ENCODE peak calls at places on chromosomes 4 and X, in eight cellular contexts. One of them, this sample, is unnamed.
A peak's percentile ranks its signal among the peaks of the same experiment; 100 is the strongest.

GRCh38 chrX:148691456-148691855 is 191.0 kb downstream of the AFF2 start:
- DNase-seq in transverse colon: no peak
- DNase-seq in foreskin fibroblast: peak; percentile 1
- DNase-seq in endothelial cell: no peak
- DNase-seq in epithelial cell of esophagus: no peak
- DNase-seq in neural progenitor cell: no peak
- DNase-seq in psoas muscle: no peak
- DNase-seq in fibroblast of mammary gland: no peak
- DNase-seq in this sample: no peak

GRCh38 chr4:138910914-138911336 is 104.7 kb upstream of the NOCT start:
- DNase-seq in transverse colon: peak; percentile 75
- DNase-seq in foreskin fibroblast: peak; percentile 48
- DNase-seq in endothelial cell: peak; percentile 70
- DNase-seq in epithelial cell of esophagus: peak; percentile 94
- DNase-seq in neural progenitor cell: peak; percentile 92
- DNase-seq in psoas muscle: peak; percentile 56
- DNase-seq in fibroblast of mammary gland: peak; percentile 70
- DNase-seq in this sample: peak; percentile 42

GRCh38 chr4:472881-473574 is 25.9 kb downstream of the ZNF721 start:
- DNase-seq in transverse colon: no peak
- DNase-seq in foreskin fibroblast: peak; percentile 32
- DNase-seq in endothelial cell: peak; percentile 10
- DNase-seq in epithelial cell of esophagus: peak; percentile 19
- DNase-seq in neural progenitor cell: peak; percentile 40
- DNase-seq in psoas muscle: no peak
- DNase-seq in fibroblast of mammary gland: peak; percentile 11
- DNase-seq in this sample: no peak

GRCh38 chr4:113094327-113094726 is 44.9 kb downstream of the ANK2 start:
- DNase-seq in transverse colon: no peak
- DNase-seq in foreskin fibroblast: no peak
- DNase-seq in endothelial cell: no peak
- DNase-seq in epithelial cell of esophagus: no peak
- DNase-seq in neural progenitor cell: no peak
- DNase-seq in psoas muscle: no peak
- DNase-seq in fibroblast of mammary gland: no peak
- DNase-seq in this sample: no peak

GRCh38 chrX:35289952-35290351 is 347.4 kb downstream of the FAM47B start:
- DNase-seq in transverse colon: no peak
- DNase-seq in foreskin fibroblast: no peak
- DNase-seq in endothelial cell: no peak
- DNase-seq in epithelial cell of esophagus: peak; percentile 8
- DNase-seq in neural progenitor cell: no peak
- DNase-seq in psoas muscle: no peak
- DNase-seq in fibroblast of mammary gland: no peak
- DNase-seq in this sample: no peak

GRCh38 chr4:152036626-152037025 is 275.8 kb upstream of the GATB start:
- DNase-seq in transverse colon: no peak
- DNase-seq in foreskin fibroblast: peak; percentile 13
- DNase-seq in endothelial cell: no peak
- DNase-seq in epithelial cell of esophagus: no peak
- DNase-seq in neural progenitor cell: no peak
- DNase-seq in psoas muscle: no peak
- DNase-seq in fibroblast of mammary gland: peak; percentile 62
- DNase-seq in this sample: no peak

GRCh38 chr4:121736735-121737351 is 28.1 kb downstream of the SMIM43 start:
- DNase-seq in transverse colon: no peak
- DNase-seq in foreskin fibroblast: peak; percentile 81
- DNase-seq in endothelial cell: peak; percentile 48
- DNase-seq in epithelial cell of esophagus: peak; percentile 69
- DNase-seq in neural progenitor cell: peak; percentile 62
- DNase-seq in psoas muscle: no peak
- DNase-seq in fibroblast of mammary gland: peak; percentile 73
- DNase-seq in this sample: no peak

GRCh38 chr4:87037921-87038320 is 103.1 kb downstream of the AFF1 start:
- DNase-seq in transverse colon: no peak
- DNase-seq in foreskin fibroblast: no peak
- DNase-seq in endothelial cell: no peak
- DNase-seq in epithelial cell of esophagus: no peak
- DNase-seq in neural progenitor cell: no peak
- DNase-seq in psoas muscle: no peak
- DNase-seq in fibroblast of mammary gland: no peak
- DNase-seq in this sample: no peak

GRCh38 chr4:5789141-5789540 is 78.1 kb downstream of the EVC start:
- DNase-seq in transverse colon: no peak
- DNase-seq in foreskin fibroblast: no peak
- DNase-seq in endothelial cell: no peak
- DNase-seq in epithelial cell of esophagus: no peak
- DNase-seq in neural progenitor cell: no peak
- DNase-seq in psoas muscle: no peak
- DNase-seq in fibroblast of mammary gland: no peak
- DNase-seq in this sample: no peak

GRCh38 chr4:83782591-83782990 is 246.7 kb downstream of the GPAT3 start:
- DNase-seq in transverse colon: no peak
- DNase-seq in foreskin fibroblast: no peak
- DNase-seq in endothelial cell: no peak
- DNase-seq in epithelial cell of esophagus: peak; percentile 10
- DNase-seq in neural progenitor cell: no peak
- DNase-seq in psoas muscle: no peak
- DNase-seq in fibroblast of mammary gland: no peak
- DNase-seq in this sample: no peak

GRCh38 chr4:85127653-85128052 is 161.2 kb upstream of the WDFY3 start:
- DNase-seq in transverse colon: no peak
- DNase-seq in foreskin fibroblast: peak; percentile 53
- DNase-seq in endothelial cell: peak; percentile 38
- DNase-seq in epithelial cell of esophagus: peak; percentile 56
- DNase-seq in neural progenitor cell: peak; percentile 88
- DNase-seq in psoas muscle: no peak
- DNase-seq in fibroblast of mammary gland: peak; percentile 50
- DNase-seq in this sample: no peak

GRCh38 chr4:93760284-93760683 is 68.3 kb upstream of the ATOH1 start:
- DNase-seq in transverse colon: no peak
- DNase-seq in foreskin fibroblast: no peak
- DNase-seq in endothelial cell: no peak
- DNase-seq in epithelial cell of esophagus: no peak
- DNase-seq in neural progenitor cell: no peak
- DNase-seq in psoas muscle: no peak
- DNase-seq in fibroblast of mammary gland: no peak
- DNase-seq in this sample: no peak

GRCh38 chr4:145886871-145887240 is 51.8 kb downstream of the ZNF827 start:
- DNase-seq in transverse colon: no peak
- DNase-seq in foreskin fibroblast: no peak
- DNase-seq in endothelial cell: no peak
- DNase-seq in epithelial cell of esophagus: no peak
- DNase-seq in neural progenitor cell: no peak
- DNase-seq in psoas muscle: no peak
- DNase-seq in fibroblast of mammary gland: no peak
- DNase-seq in this sample: no peak

GRCh38 chr4:31518796-31519250 is 798.7 kb downstream of the PCDH7 start:
- DNase-seq in transverse colon: no peak
- DNase-seq in foreskin fibroblast: peak; percentile 38
- DNase-seq in endothelial cell: no peak
- DNase-seq in epithelial cell of esophagus: peak; percentile 78
- DNase-seq in neural progenitor cell: no peak
- DNase-seq in psoas muscle: no peak
- DNase-seq in fibroblast of mammary gland: peak; percentile 62
- DNase-seq in this sample: peak; percentile 19

GRCh38 chr4:103105558-103106356 is 6.1 kb upstream of the BDH2 start:
- DNase-seq in transverse colon: no peak
- DNase-seq in foreskin fibroblast: peak; percentile 8
- DNase-seq in endothelial cell: no peak
- DNase-seq in epithelial cell of esophagus: no peak
- DNase-seq in neural progenitor cell: no peak
- DNase-seq in psoas muscle: no peak
- DNase-seq in fibroblast of mammary gland: no peak
- DNase-seq in this sample: no peak

GRCh38 chr4:155559915-155560314 is 106.7 kb upstream of the GUCY1A1 start:
- DNase-seq in transverse colon: no peak
- DNase-seq in foreskin fibroblast: no peak
- DNase-seq in endothelial cell: no peak
- DNase-seq in epithelial cell of esophagus: no peak
- DNase-seq in neural progenitor cell: no peak
- DNase-seq in psoas muscle: no peak
- DNase-seq in fibroblast of mammary gland: peak; percentile 68
- DNase-seq in this sample: peak; percentile 22

GRCh38 chrX:85052636-85053343 is 49.1 kb downstream of the APOOL start:
- DNase-seq in transverse colon: no peak
- DNase-seq in foreskin fibroblast: peak; percentile 73
- DNase-seq in endothelial cell: no peak
- DNase-seq in epithelial cell of esophagus: peak; percentile 75
- DNase-seq in neural progenitor cell: no peak
- DNase-seq in psoas muscle: no peak
- DNase-seq in fibroblast of mammary gland: peak; percentile 90
- DNase-seq in this sample: peak; percentile 19

DNA sequence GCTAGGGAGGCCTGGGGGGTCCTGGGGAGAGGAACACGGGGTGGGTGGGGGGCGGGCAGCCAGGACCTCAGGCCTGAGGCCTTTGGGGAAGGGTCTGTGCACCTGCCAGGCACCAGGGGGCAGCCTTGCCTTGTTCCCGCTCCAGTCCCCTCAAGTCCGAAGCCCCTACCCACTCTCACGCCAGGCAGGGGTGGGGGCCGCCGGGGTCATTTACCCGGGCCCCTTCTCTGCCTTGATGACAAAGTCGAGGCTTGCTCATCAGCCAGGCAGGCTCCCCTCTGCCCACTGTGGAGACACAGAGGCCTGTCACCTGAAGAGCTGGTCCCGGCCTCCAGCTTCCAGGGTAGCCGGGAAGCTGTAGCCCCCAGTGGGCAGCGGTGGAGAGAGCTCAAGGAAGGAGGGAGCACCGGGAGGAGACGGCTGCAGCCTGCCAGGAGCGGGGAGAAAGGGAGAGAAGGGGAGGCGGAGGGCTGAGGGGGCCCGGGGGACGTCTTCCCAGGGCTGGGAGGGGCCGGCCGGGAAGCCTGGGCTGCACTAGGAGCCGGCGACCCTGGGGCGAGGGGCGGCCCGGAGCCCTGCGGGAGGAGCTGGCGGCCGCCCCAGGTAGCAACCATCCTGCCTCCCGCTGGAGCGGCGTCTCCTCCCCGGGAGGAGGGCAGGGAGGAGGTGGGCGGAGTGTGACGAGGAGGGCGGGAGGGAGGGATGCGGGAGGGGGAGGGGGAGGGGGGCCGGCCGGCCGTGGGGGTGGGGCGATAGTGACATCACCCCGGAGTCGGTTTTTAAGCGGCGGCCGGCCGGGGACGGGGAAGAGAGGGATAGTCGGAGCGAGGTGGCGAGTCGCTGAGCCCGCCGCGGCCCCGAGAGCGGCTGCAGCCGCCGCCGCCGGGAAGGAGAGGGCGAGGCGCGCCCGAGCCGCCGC is at the start of gene SLC6A8:
- DNase-seq in transverse colon: peak; percentile 71
- DNase-seq in foreskin fibroblast: peak; percentile 80
- DNase-seq in endothelial cell: peak; percentile 60
- DNase-seq in epithelial cell of esophagus: peak; percentile 72
- DNase-seq in neural progenitor cell: peak; percentile 83
- DNase-seq in psoas muscle: peak; percentile 76
- DNase-seq in fibroblast of mammary gland: peak; percentile 37
- DNase-seq in this sample: peak; percentile 15
- TF ChIP-seq CTCF in transverse colon: peak; percentile 30
- TF ChIP-seq CTCF in foreskin fibroblast: no peak
- TF ChIP-seq CTCF in endothelial cell: no peak
- TF ChIP-seq CTCF in epithelial cell of esophagus: no peak
- TF ChIP-seq CTCF in neural progenitor cell: peak; percentile 51
- TF ChIP-seq CTCF in psoas muscle: peak; percentile 44
- TF ChIP-seq CTCF in fibroblast of mammary gland: peak; percentile 12
- TF ChIP-seq CTCF in this sample: peak; percentile 25

DNA sequence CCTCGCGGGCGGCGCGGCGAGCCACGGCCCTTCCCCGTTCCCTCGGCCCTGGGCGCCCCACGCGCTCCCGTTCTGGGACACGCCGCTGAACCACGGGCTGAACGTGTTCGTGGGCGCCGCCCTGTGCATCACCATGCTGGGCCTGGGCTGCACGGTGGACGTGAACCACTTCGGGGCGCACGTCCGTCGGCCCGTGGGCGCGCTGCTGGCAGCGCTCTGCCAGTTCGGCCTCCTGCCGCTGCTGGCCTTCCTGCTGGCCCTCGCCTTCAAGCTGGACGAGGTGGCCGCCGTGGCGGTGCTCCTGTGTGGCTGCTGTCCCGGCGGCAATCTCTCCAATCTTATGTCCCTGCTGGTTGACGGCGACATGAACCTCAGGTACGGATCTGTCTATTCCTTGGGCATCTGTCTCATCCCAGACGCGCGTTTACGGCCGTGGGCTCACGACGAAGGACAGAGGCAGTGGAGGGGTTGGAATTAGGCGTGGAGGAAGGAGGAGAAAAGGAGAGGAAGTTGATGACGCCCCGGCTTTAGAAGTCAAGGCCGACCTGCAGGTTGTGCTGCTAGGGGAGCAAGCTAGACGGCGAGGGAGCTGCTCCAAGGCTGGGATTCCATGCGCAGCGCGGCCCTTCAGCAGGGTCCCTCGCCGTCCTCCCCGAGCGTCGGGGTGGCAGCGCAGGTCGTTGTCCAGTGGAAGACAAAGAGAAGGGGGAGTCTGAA is 792 bp downstream of the SLC10A4 start:
- DNase-seq in transverse colon: no peak
- DNase-seq in foreskin fibroblast: peak; percentile 39
- DNase-seq in endothelial cell: no peak
- DNase-seq in epithelial cell of esophagus: no peak
- DNase-seq in neural progenitor cell: peak; percentile 29
- DNase-seq in psoas muscle: peak; percentile 22
- DNase-seq in fibroblast of mammary gland: no peak
- DNase-seq in this sample: no peak
- TF ChIP-seq CTCF in transverse colon: no peak
- TF ChIP-seq CTCF in foreskin fibroblast: no peak
- TF ChIP-seq CTCF in endothelial cell: no peak
- TF ChIP-seq CTCF in epithelial cell of esophagus: no peak
- TF ChIP-seq CTCF in neural progenitor cell: no peak
- TF ChIP-seq CTCF in psoas muscle: no peak
- TF ChIP-seq CTCF in fibroblast of mammary gland: no peak
- TF ChIP-seq CTCF in this sample: no peak

GRCh38 chr4:164648151-164648848 is 105.6 kb upstream of the SMIM31 start:
- DNase-seq in transverse colon: no peak
- DNase-seq in foreskin fibroblast: no peak
- DNase-seq in endothelial cell: no peak
- DNase-seq in epithelial cell of esophagus: peak; percentile 95
- DNase-seq in neural progenitor cell: no peak
- DNase-seq in psoas muscle: no peak
- DNase-seq in fibroblast of mammary gland: peak; percentile 91
- DNase-seq in this sample: no peak

DNA sequence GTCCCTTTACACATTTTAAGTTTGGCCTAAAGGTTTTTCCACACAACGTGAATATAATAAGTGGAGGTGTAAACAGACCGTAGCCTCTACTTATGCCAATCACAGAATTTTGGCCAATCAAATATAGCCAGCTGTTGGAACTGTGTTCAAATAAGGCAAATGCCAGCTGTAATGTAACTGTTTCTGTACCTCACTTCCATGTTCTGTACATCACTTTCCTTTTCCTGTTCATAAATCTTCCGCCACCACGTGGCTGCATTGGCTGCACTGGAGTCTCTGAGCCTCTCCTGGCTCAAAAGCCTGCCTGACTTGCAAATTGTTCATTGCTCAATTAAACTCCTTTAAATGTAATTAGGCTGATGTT is 105.1 kb upstream of the SMIM31 start:
- DNase-seq in transverse colon: no peak
- DNase-seq in foreskin fibroblast: no peak
- DNase-seq in endothelial cell: no peak
- DNase-seq in epithelial cell of esophagus: peak; percentile 6
- DNase-seq in neural progenitor cell: no peak
- DNase-seq in psoas muscle: no peak
- DNase-seq in fibroblast of mammary gland: peak; percentile 15
- DNase-seq in this sample: no peak
- TF ChIP-seq CTCF in transverse colon: no peak
- TF ChIP-seq CTCF in foreskin fibroblast: no peak
- TF ChIP-seq CTCF in endothelial cell: no peak
- TF ChIP-seq CTCF in epithelial cell of esophagus: no peak
- TF ChIP-seq CTCF in neural progenitor cell: no peak
- TF ChIP-seq CTCF in psoas muscle: no peak
- TF ChIP-seq CTCF in fibroblast of mammary gland: no peak
- TF ChIP-seq CTCF in this sample: no peak

GRCh38 chrX:47629419-47630210 is at the start of gene CFP:
- DNase-seq in transverse colon: no peak
- DNase-seq in foreskin fibroblast: no peak
- DNase-seq in endothelial cell: no peak
- DNase-seq in epithelial cell of esophagus: no peak
- DNase-seq in neural progenitor cell: no peak
- DNase-seq in psoas muscle: no peak
- DNase-seq in fibroblast of mammary gland: no peak
- DNase-seq in this sample: no peak
- TF ChIP-seq CTCF in transverse colon: no peak
- TF ChIP-seq CTCF in foreskin fibroblast: no peak
- TF ChIP-seq CTCF in endothelial cell: no peak
- TF ChIP-seq CTCF in epithelial cell of esophagus: no peak
- TF ChIP-seq CTCF in neural progenitor cell: no peak
- TF ChIP-seq CTCF in psoas muscle: no peak
- TF ChIP-seq CTCF in fibroblast of mammary gland: no peak
- TF ChIP-seq CTCF in this sample: no peak